ENCODE peak calls at places on chromosomes 12 and 14, in five cellular contexts. W, R, O, H and A are unnamed samples.

GRCh38 chr14:93054006-93054405 is 61.7 kb downstream of the ITPK1 start:
- DNase-seq in W (no peak), R (no peak), O (no peak), H (no peak), A (no peak)

GRCh38 chr12:91801048-91801447 is 344.6 kb downstream of the BTG1 start:
- DNase-seq in W (no peak), R (no peak), O (no peak), H (no peak), A (no peak)

GRCh38 chr14:68018598-68018997 is 199.0 kb downstream of the RAD51B start:
- DNase-seq in W (no peak), R (no peak), O (peak), H (no peak), A (no peak)

GRCh38 chr12:67911789-67912188 is 77.5 kb upstream of the IFNG-AS1 start:
- DNase-seq in W (no peak), R (no peak), O (no peak), H (no peak), A (no peak)

GRCh38 chr14:32986791-32987545 is 48.3 kb downstream of the NPAS3 start:
- DNase-seq in W (no peak), R (no peak), O (no peak), H (no peak), A (no peak)

GRCh38 chr14:31080060-31080459 is 53.9 kb upstream of the STRN3 start:
- DNase-seq in W (peak), R (no peak), O (no peak), H (no peak), A (no peak)

GRCh38 chr12:70849265-70849960 is 71.1 kb downstream of the PTPRR start:
- DNase-seq in W (peak), R (no peak), O (peak), H (peak), A (peak)

GRCh38 chr14:89578048-89578619 is 161.1 kb upstream of the FOXN3 start:
- DNase-seq in W (peak), R (no peak), O (no peak), H (no peak), A (no peak)

GRCh38 chr12:10251669-10252068 is 39.0 kb downstream of the GABARAPL1 start:
- DNase-seq in W (no peak), R (no peak), O (no peak), H (no peak), A (no peak)

GRCh38 chr14:53153702-53154112 is 584 bp upstream of the DDHD1 start:
- DNase-seq in W (no peak), R (no peak), O (no peak), H (no peak), A (no peak)

GRCh38 chr14:91570021-91570420 is 59.9 kb upstream of the PPP4R3A start:
- DNase-seq in W (no peak), R (no peak), O (no peak), H (no peak), A (no peak)

GRCh38 chr14:35965425-35965824 is 139.3 kb downstream of the BRMS1L start:
- DNase-seq in W (no peak), R (no peak), O (no peak), H (no peak), A (no peak)

GRCh38 chr14:95255487-95255886 is 64.2 kb downstream of the CLMN start:
- DNase-seq in W (peak), R (peak), O (no peak), H (peak), A (peak)

GRCh38 chr14:104665663-104666522 is 23.5 kb upstream of the INF2 start:
- DNase-seq in W (no peak), R (no peak), O (peak), H (peak), A (no peak)

GRCh38 chr14:32078030-32078793 is 1.1 kb downstream of the ARHGAP5 start:
- DNase-seq in W (peak), R (no peak), O (peak), H (peak), A (peak)

GRCh38 chr14:91317381-91318313 is 73.1 kb upstream of the GPR68 start:
- DNase-seq in W (no peak), R (no peak), O (no peak), H (no peak), A (no peak)

GRCh38 chr12:9793774-9794395 is 33.2 kb upstream of the CD69 start:
- DNase-seq in W (no peak), R (no peak), O (no peak), H (no peak), A (no peak)

GRCh38 chr14:46487582-46488350 is 163.8 kb downstream of the RPL10L start:
- DNase-seq in W (no peak), R (no peak), O (no peak), H (no peak), A (no peak)

GRCh38 chr14:24403294-24404013 is 4.7 kb downstream of the NYNRIN start:
- DNase-seq in W (peak), R (no peak), O (no peak), H (no peak), A (no peak)

GRCh38 chr12:120445911-120446909 is at the start of the genes GATC and TRIAP1:
- DNase-seq in W (peak), R (no peak), O (peak), H (peak), A (peak)

GRCh38 chr12:123075092-123075491 is 75.8 kb downstream of the PITPNM2 start:
- DNase-seq in W (no peak), R (no peak), O (no peak), H (no peak), A (no peak)

GRCh38 chr12:123092866-123093265 is 58.0 kb downstream of the PITPNM2 start:
- DNase-seq in W (no peak), R (no peak), O (no peak), H (no peak), A (no peak)

GRCh38 chr12:48199784-48200198 is 3.3 kb downstream of the OR10AD1 start:
- DNase-seq in W (peak), R (no peak), O (no peak), H (no peak), A (no peak)

GRCh38 chr14:73457050-73457934 is 1.1 kb downstream of the NUMB start:
- DNase-seq in W (peak), R (no peak), O (no peak), H (no peak), A (peak)

GRCh38 chr12:57658890-57659289 is 25.9 kb upstream of the B4GALNT1 start:
- DNase-seq in W (no peak), R (no peak), O (no peak), H (no peak), A (no peak)

GRCh38 chr12:53744730-53745129 is 7.0 kb downstream of the CISTR start:
- DNase-seq in W (no peak), R (no peak), O (no peak), H (no peak), A (no peak)
- TF ChIP-seq MAFK in W (no peak), R (no peak), O (no peak), H (no peak), A (no peak)

DNA sequence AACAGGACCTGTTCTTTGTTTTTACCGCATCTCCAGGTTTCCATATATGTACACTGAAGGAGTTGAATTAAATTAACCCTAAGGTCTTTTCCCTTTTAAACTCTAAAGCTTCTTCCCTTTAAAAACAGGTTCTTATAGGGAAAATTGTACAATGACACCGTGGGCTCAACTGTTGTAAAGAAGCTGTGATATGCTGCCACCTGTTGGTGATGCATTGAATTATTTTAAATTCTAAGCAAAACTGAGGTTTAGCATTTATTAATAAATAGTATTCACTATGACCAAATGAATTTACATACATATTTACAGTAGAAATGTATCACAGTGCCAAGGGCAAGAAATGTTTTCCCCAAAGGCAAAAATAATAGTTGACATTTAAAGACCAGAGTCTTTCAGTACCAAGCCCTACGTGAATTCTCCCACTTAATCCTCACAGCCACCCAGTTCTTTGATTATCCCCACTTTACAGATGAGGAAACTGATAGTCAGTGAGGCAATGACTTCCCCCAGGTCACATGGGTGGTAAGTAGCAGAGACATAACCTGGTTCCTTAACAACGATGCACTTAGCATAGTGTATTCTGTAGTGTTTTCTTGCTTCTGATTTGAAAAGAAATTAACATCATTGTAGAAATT is 35.7 kb upstream of the TMEM263 start:
- DNase-seq in W (peak), R (no peak), O (peak), H (peak), A (peak)
- TF ChIP-seq MAFK in W (no peak), R (no peak), O (no peak), H (no peak), A (no peak)

DNA sequence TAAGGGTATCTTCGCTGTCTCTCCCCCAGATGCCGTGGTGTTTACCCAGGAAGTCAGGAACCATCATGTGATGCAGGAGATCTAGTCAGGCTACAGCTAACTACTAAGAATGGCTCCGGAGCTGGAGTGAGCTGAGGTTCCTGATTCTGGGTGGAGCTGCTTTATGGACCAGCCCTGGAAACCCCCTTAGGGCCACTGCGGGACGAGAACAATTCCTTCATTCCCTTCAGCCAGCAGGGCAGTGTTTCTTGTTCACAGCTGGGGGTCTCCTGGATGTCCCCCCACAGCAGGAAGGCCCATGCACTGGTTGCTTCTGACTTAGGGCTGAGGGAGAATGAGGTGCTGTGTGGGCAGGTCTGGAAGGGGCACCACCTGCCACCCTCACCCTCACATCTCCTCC is 199.3 kb downstream of the ADGRD1 start:
- DNase-seq in W (no peak), R (no peak), O (no peak), H (no peak), A (no peak)
- TF ChIP-seq MAFK in W (no peak), R (no peak), O (no peak), H (no peak), A (no peak)

DNA sequence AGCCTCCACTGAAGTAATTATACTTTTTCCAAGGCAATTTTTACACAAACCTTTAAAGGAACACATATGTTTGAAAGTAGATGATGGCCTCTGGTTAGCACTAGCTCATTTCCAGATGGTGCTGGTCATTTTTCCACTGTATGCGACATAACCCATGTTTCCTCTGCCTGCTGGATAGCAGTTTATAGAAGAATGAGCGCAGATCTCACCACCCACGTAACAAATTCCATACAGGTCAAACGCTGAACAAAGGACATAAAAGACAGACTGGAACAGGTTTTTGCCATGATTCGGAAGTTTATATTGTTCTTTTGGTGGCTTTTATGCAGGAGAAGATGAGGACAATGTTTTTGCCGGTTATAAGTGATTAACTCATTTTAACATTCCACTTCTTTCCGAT is 30.7 kb downstream of the PPP1R36 start:
- DNase-seq in W (peak), R (no peak), O (no peak), H (no peak), A (no peak)
- TF ChIP-seq MAFK in W (no peak), R (no peak), O (no peak), H (no peak), A (no peak)